ENCODE peak calls at places on chromosome 15, in ten cellular contexts. H, Y, B, W, Q, Z, T, M, F and J are unnamed samples.

GRCh38 chr15:94205366-94205765 is 26.0 kb upstream of the MCTP2 start:
- DNase-seq in H (no peak), Y (peak), B (no peak), W (no peak), Q (no peak), Z (no peak), T (no peak), M (no peak), F (no peak), J (no peak)

GRCh38 chr15:30990451-30991300 is 752 bp downstream of the MTMR10 start:
- DNase-seq in H (no peak), Y (no peak), B (no peak), W (no peak), Q (no peak), Z (no peak), T (no peak), M (peak), F (no peak), J (no peak)

GRCh38 chr15:60721706-60722105 is 242.8 kb upstream of the ICE2 start:
- DNase-seq in H (no peak), Y (no peak), B (no peak), W (peak), Q (no peak), Z (no peak), T (no peak), M (peak), F (no peak), J (no peak)

GRCh38 chr15:33968224-33968623 is at the start of gene CHRM5:
- DNase-seq in H (no peak), Y (no peak), B (no peak), W (no peak), Q (no peak), Z (no peak), T (no peak), M (no peak), F (no peak), J (no peak)

GRCh38 chr15:100727291-100727851 is 125.0 kb downstream of the ASB7 start:
- DNase-seq in H (no peak), Y (no peak), B (no peak), W (no peak), Q (no peak), Z (no peak), T (no peak), M (no peak), F (no peak), J (no peak)

GRCh38 chr15:67523337-67523736 is 2.4 kb downstream of the C15orf61 start:
- DNase-seq in H (no peak), Y (no peak), B (no peak), W (no peak), Q (no peak), Z (no peak), T (no peak), M (no peak), F (no peak), J (no peak)

GRCh38 chr15:98003528-98003927 is 43.0 kb downstream of the ARRDC4 start:
- DNase-seq in H (no peak), Y (no peak), B (no peak), W (no peak), Q (no peak), Z (no peak), T (no peak), M (no peak), F (no peak), J (no peak)

GRCh38 chr15:33580526-33580925 is 269.8 kb downstream of the RYR3 start:
- DNase-seq in H (no peak), Y (no peak), B (no peak), W (no peak), Q (no peak), Z (no peak), T (no peak), M (no peak), F (no peak), J (no peak)

GRCh38 chr15:38074029-38074428 is 139.6 kb downstream of the TMCO5A start:
- DNase-seq in H (no peak), Y (no peak), B (no peak), W (no peak), Q (no peak), Z (no peak), T (no peak), M (peak), F (no peak), J (no peak)

GRCh38 chr15:91849749-91850161 is 3.8 kb upstream of the SLCO3A1 start:
- DNase-seq in H (no peak), Y (peak), B (no peak), W (peak), Q (no peak), Z (peak), T (no peak), M (peak), F (no peak), J (no peak)

GRCh38 chr15:47717036-47717611 is at the start of gene SEMA6D:
- DNase-seq in H (no peak), Y (no peak), B (no peak), W (peak), Q (peak), Z (peak), T (no peak), M (peak), F (peak), J (peak)

GRCh38 chr15:96338772-96339661 is 8.5 kb downstream of the NR2F2 start:
- DNase-seq in H (no peak), Y (no peak), B (no peak), W (no peak), Q (no peak), Z (no peak), T (no peak), M (no peak), F (no peak), J (no peak)

GRCh38 chr15:57388199-57388863 is 12.0 kb downstream of the CGNL1 start:
- DNase-seq in H (no peak), Y (no peak), B (no peak), W (no peak), Q (no peak), Z (no peak), T (no peak), M (no peak), F (no peak), J (no peak)

GRCh38 chr15:40906947-40907802 is 12.9 kb downstream of the VPS18 start:
- DNase-seq in H (no peak), Y (peak), B (no peak), W (no peak), Q (peak), Z (peak), T (no peak), M (peak), F (no peak), J (peak)

GRCh38 chr15:66162286-66162685 is 91.3 kb downstream of the MEGF11 start:
- DNase-seq in H (no peak), Y (no peak), B (no peak), W (no peak), Q (no peak), Z (no peak), T (no peak), M (no peak), F (no peak), J (no peak)

GRCh38 chr15:39125904-39126303 is 455.0 kb upstream of the THBS1 start:
- DNase-seq in H (no peak), Y (peak), B (no peak), W (no peak), Q (no peak), Z (peak), T (no peak), M (peak), F (peak), J (peak)

GRCh38 chr15:68354923-68355322 is 77.0 kb downstream of the ITGA11 start:
- DNase-seq in H (no peak), Y (no peak), B (no peak), W (peak), Q (no peak), Z (no peak), T (no peak), M (peak), F (no peak), J (no peak)

GRCh38 chr15:67796728-67797127 is 28.6 kb upstream of the SKOR1 start:
- DNase-seq in H (no peak), Y (no peak), B (no peak), W (no peak), Q (no peak), Z (no peak), T (no peak), M (no peak), F (no peak), J (no peak)

GRCh38 chr15:99507732-99508571 is 57.8 kb upstream of the MEF2A start:
- DNase-seq in H (no peak), Y (no peak), B (no peak), W (no peak), Q (no peak), Z (no peak), T (no peak), M (no peak), F (no peak), J (no peak)

GRCh38 chr15:68560501-68561113 is 18.2 kb upstream of the CORO2B start:
- DNase-seq in H (no peak), Y (no peak), B (no peak), W (no peak), Q (no peak), Z (no peak), T (no peak), M (no peak), F (peak), J (peak)

GRCh38 chr15:67680645-67681044 is 138.1 kb downstream of the MAP2K5 start:
- DNase-seq in H (no peak), Y (no peak), B (no peak), W (no peak), Q (no peak), Z (no peak), T (no peak), M (no peak), F (no peak), J (no peak)

GRCh38 chr15:27771892-27772291 is 327.2 kb downstream of the OCA2 start:
- DNase-seq in H (no peak), Y (no peak), B (no peak), W (no peak), Q (no peak), Z (no peak), T (no peak), M (no peak), F (no peak), J (no peak)

GRCh38 chr15:51768018-51768417 is 16.6 kb downstream of the TMOD2 start:
- DNase-seq in H (no peak), Y (peak), B (no peak), W (no peak), Q (no peak), Z (no peak), T (no peak), M (no peak), F (no peak), J (no peak)

GRCh38 chr15:79595995-79596622 is 164.0 kb downstream of the MINAR1 start:
- DNase-seq in H (no peak), Y (peak), B (no peak), W (peak), Q (no peak), Z (peak), T (no peak), M (peak), F (peak), J (peak)

GRCh38 chr15:63430766-63431451 is 49.3 kb upstream of the CA12 start:
- DNase-seq in H (no peak), Y (no peak), B (no peak), W (no peak), Q (no peak), Z (no peak), T (no peak), M (no peak), F (no peak), J (no peak)

GRCh38 chr15:89768071-89768500 is 8.0 kb upstream of the MESP2 start:
- DNase-seq in H (no peak), Y (no peak), B (no peak), W (peak), Q (peak), Z (no peak), T (no peak), M (no peak), F (no peak), J (no peak)

GRCh38 chr15:94287794-94288246 is 56.5 kb downstream of the MCTP2 start:
- DNase-seq in H (peak), Y (peak), B (no peak), W (no peak), Q (no peak), Z (no peak), T (no peak), M (no peak), F (no peak), J (no peak)

GRCh38 chr15:28945626-28946215 is 59.9 kb downstream of the APBA2 start:
- DNase-seq in H (no peak), Y (no peak), B (no peak), W (no peak), Q (no peak), Z (no peak), T (no peak), M (no peak), F (no peak), J (no peak)